ENCODE peak calls at places on chromosomes 7 and 10, in nine cellular contexts. E, R, T, S, M, C, V, Y and O are unnamed samples.

GRCh38 chr7:150927954-150928340 is 50.2 kb downstream of the KCNH2 start:
- DNase-seq in E (no peak), R (no peak), T (peak; percentile 27), S (no peak), M (no peak), C (no peak), V (no peak), Y (peak; percentile 7), O (no peak)

GRCh38 chr7:34849163-34849960 is 187.9 kb downstream of the DPY19L1 start:
- DNase-seq in E (no peak), R (peak; percentile 6), T (peak; percentile 31), S (no peak), M (no peak), C (no peak), V (no peak), Y (no peak), O (no peak)

GRCh38 chr7:92614586-92615237 is 24.5 kb upstream of the FAM133B start:
- DNase-seq in E (peak; percentile 35), R (no peak), T (no peak), S (peak; percentile 72), M (peak; percentile 14), C (no peak), V (no peak), Y (peak; percentile 54), O (no peak)

GRCh38 chr7:129848436-129848835 is 104.3 kb downstream of the UBE2H start:
- DNase-seq in E (no peak), R (no peak), T (no peak), S (no peak), M (no peak), C (no peak), V (no peak), Y (no peak), O (no peak)

GRCh38 chr7:49855281-49855980 is 82.0 kb downstream of the VWC2 start:
- DNase-seq in E (no peak), R (no peak), T (no peak), S (no peak), M (no peak), C (no peak), V (no peak), Y (no peak), O (no peak)

GRCh38 chr7:98852826-98853225 is 17.0 kb downstream of the TMEM130 start:
- DNase-seq in E (peak; percentile 55), R (no peak), T (no peak), S (peak; percentile 80), M (no peak), C (no peak), V (no peak), Y (peak; percentile 54), O (no peak)

GRCh38 chr7:82442492-82443043 is 1.0 kb downstream of the CACNA2D1 start:
- DNase-seq in E (peak; percentile 39), R (no peak), T (peak; percentile 38), S (no peak), M (peak; percentile 14), C (no peak), V (no peak), Y (peak; percentile 19), O (no peak)

GRCh38 chr10:20737107-20737506 is 160.0 kb downstream of the NEBL start:
- DNase-seq in E (no peak), R (no peak), T (no peak), S (no peak), M (no peak), C (no peak), V (no peak), Y (no peak), O (no peak)

GRCh38 chr7:77791336-77791735 is 6.9 kb downstream of the TMEM60 start:
- DNase-seq in E (no peak), R (no peak), T (peak; percentile 62), S (no peak), M (no peak), C (no peak), V (no peak), Y (no peak), O (no peak)

GRCh38 chr10:128908109-128908898 is 558.7 kb upstream of the MGMT start:
- DNase-seq in E (no peak), R (no peak), T (no peak), S (no peak), M (no peak), C (no peak), V (no peak), Y (no peak), O (no peak)

GRCh38 chr7:85104432-85105205 is 82.2 kb downstream of the SEMA3D start:
- DNase-seq in E (peak; percentile 83), R (no peak), T (no peak), S (peak; percentile 49), M (no peak), C (no peak), V (no peak), Y (peak; percentile 33), O (no peak)

GRCh38 chr7:22563621-22564241 is 63.7 kb upstream of the STEAP1B start:
- DNase-seq in E (peak; percentile 20), R (no peak), T (no peak), S (peak; percentile 55), M (no peak), C (no peak), V (no peak), Y (peak; percentile 12), O (no peak)

GRCh38 chr7:22559829-22560489 is 60.0 kb upstream of the STEAP1B start:
- DNase-seq in E (peak; percentile 92), R (peak; percentile 77), T (peak; percentile 80), S (peak; percentile 86), M (peak; percentile 84), C (no peak), V (peak; percentile 63), Y (peak; percentile 86), O (no peak)

GRCh38 chr7:22563115-22563514 is 63.1 kb upstream of the STEAP1B start:
- DNase-seq in E (no peak), R (no peak), T (no peak), S (no peak), M (peak; percentile 53), C (no peak), V (no peak), Y (peak; percentile 7), O (no peak)

GRCh38 chr7:22561895-22562593 is 62.1 kb upstream of the STEAP1B start:
- DNase-seq in E (peak; percentile 49), R (no peak), T (no peak), S (peak; percentile 50), M (peak; percentile 62), C (no peak), V (no peak), Y (peak; percentile 55), O (no peak)

GRCh38 chr7:22561356-22561755 is 61.4 kb upstream of the STEAP1B start:
- DNase-seq in E (peak; percentile 99), R (peak; percentile 72), T (peak; percentile 78), S (peak; percentile 100), M (peak; percentile 85), C (no peak), V (no peak), Y (peak; percentile 100), O (peak; percentile 99)
- H3K4me3 ChIP-seq in E (peak overlapping the region; percentile 32), R (no peak overlapping the region), T (no peak overlapping the region), S (no peak overlapping the region), M (no peak overlapping the region), C (no peak overlapping the region), V (no peak overlapping the region), Y (no peak overlapping the region), O (no peak overlapping the region)

GRCh38 chr10:89891006-89891405 is 189.6 kb downstream of the KIF20B start:
- DNase-seq in E (no peak), R (no peak), T (no peak), S (no peak), M (no peak), C (no peak), V (no peak), Y (no peak), O (peak; percentile 19)

GRCh38 chr10:89889610-89890009 is 188.2 kb downstream of the KIF20B start:
- DNase-seq in E (no peak), R (no peak), T (no peak), S (no peak), M (no peak), C (no peak), V (no peak), Y (no peak), O (peak; percentile 24)

GRCh38 chr10:89888647-89889046 is 187.3 kb downstream of the KIF20B start:
- DNase-seq in E (no peak), R (no peak), T (no peak), S (no peak), M (no peak), C (no peak), V (no peak), Y (no peak), O (no peak)

GRCh38 chr10:89887830-89888229 is 186.4 kb downstream of the KIF20B start:
- DNase-seq in E (peak; percentile 13), R (no peak), T (peak; percentile 8), S (peak; percentile 4), M (no peak), C (no peak), V (no peak), Y (no peak), O (peak; percentile 94)

DNA sequence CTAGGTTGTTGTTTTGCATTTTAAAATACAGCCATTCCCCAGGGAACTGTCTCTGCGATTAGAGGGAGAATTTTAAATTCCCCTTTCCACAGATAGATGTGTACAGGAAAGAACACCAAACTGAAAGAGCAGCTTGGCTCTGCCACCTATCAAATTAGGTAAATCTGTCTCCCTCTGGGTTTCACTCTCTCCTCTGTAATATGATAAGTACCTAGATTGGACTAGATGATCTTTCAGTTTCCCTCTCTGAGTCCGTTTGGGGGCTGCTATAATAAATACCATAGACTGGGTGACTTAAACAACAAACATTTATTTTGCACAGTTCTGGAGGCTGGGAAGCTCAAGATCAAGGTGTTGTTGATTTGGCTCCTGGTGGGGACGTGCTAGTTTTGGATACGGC is 186.0 kb downstream of the KIF20B start:
- DNase-seq in E (no peak), R (no peak), T (no peak), S (no peak), M (no peak), C (no peak), V (no peak), Y (no peak), O (no peak)
- H3K4me3 ChIP-seq in E (no peak overlapping the region), R (no peak overlapping the region), T (no peak overlapping the region), S (no peak overlapping the region), M (no peak overlapping the region), C (no peak overlapping the region), V (no peak overlapping the region), Y (no peak overlapping the region), O (no peak overlapping the region)

DNA sequence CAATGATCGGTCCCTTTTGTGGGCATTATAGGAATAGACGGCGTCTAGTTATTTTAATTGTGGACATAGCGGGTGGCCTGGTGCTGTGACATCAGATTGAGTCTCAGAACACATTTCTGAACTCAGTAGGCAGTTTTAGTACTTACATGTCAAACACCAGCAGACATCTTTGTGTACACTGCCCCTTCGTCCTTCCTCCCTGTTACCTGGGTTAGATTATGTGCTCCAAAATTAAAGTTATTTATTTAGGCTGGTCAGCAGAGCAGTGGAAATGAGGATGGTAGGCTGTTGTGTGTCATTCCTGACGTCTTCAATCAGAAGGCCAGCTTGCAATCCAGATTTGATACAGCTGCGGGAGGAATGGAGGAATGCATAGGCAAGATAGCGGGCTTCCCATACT is 3.7 kb downstream of the TCF7L2 start:
- DNase-seq in E (peak; percentile 79), R (no peak), T (peak; percentile 51), S (peak; percentile 72), M (peak; percentile 20), C (no peak), V (no peak), Y (peak; percentile 82), O (no peak)
- H3K4me3 ChIP-seq in E (peak overlapping the region; percentile 81), R (peak overlapping the region; percentile 95), T (peak overlapping the region; percentile 84), S (peak overlapping the region; percentile 90), M (peak overlapping the region; percentile 54), C (peak overlapping the region; percentile 85), V (no peak overlapping the region), Y (peak overlapping the region; percentile 90), O (peak overlapping the region; percentile 92)

DNA sequence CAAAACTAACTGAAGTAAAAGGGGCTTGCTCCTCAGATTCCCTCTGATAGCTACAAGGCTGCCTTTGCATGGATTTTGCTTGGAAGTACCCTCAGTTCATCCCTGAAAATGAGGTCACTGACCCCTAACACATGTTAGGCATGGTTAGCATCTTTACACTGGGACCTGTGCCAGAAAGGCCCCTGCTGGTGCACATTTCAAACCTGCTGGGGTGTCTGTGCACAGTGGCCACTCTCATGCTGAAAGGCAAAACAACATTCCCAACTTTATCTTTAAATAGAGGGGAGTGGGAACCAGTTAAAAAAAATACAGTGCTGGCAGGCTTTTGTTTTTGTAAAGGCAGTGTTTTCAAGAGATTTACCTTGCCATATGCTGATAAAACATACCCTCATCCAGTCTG is 99.1 kb downstream of the ANK3 start:
- DNase-seq in E (no peak), R (no peak), T (no peak), S (no peak), M (no peak), C (no peak), V (no peak), Y (no peak), O (no peak)
- H3K4me3 ChIP-seq in E (no peak overlapping the region), R (no peak overlapping the region), T (no peak overlapping the region), S (no peak overlapping the region), M (no peak overlapping the region), C (no peak overlapping the region), V (no peak overlapping the region), Y (no peak overlapping the region), O (no peak overlapping the region)